ENCODE peak calls at places on chromosomes 5 and 9, in four cellular contexts. One of them, this sample, is unnamed.

GRCh38 chr5:1152771-1153282 is 41.0 kb upstream of the SLC12A7 start:
- DNase-seq in aorta: no peak
- DNase-seq in upper lobe of right lung: no peak
- DNase-seq in upper lobe of left lung: no peak
- DNase-seq in this sample: no peak

GRCh38 chr9:79224672-79225433 is 346.9 kb upstream of the TLE4 start:
- DNase-seq in aorta: no peak
- DNase-seq in upper lobe of right lung: no peak
- DNase-seq in upper lobe of left lung: no peak
- DNase-seq in this sample: no peak

GRCh38 chr5:150117945-150118560 is 31.7 kb upstream of the CSF1R start:
- DNase-seq in aorta: no peak
- DNase-seq in upper lobe of right lung: peak; percentile 33
- DNase-seq in upper lobe of left lung: no peak
- DNase-seq in this sample: no peak

GRCh38 chr5:91381774-91382492 is 1.2 kb downstream of the ARRDC3 start:
- DNase-seq in aorta: peak; percentile 93
- DNase-seq in upper lobe of right lung: peak; percentile 87
- DNase-seq in upper lobe of left lung: no peak
- DNase-seq in this sample: peak; percentile 84

GRCh38 chr5:149823350-149823749 is 93.2 kb downstream of the PPARGC1B start:
- DNase-seq in aorta: no peak
- DNase-seq in upper lobe of right lung: no peak
- DNase-seq in upper lobe of left lung: no peak
- DNase-seq in this sample: no peak

GRCh38 chr5:167587768-167588167 is 703.7 kb upstream of the WWC1 start:
- DNase-seq in aorta: no peak
- DNase-seq in upper lobe of right lung: no peak
- DNase-seq in upper lobe of left lung: no peak
- DNase-seq in this sample: no peak

GRCh38 chr9:89744730-89745129 is 139.9 kb downstream of the GADD45G start:
- DNase-seq in aorta: no peak
- DNase-seq in upper lobe of right lung: no peak
- DNase-seq in upper lobe of left lung: no peak
- DNase-seq in this sample: no peak

GRCh38 chr9:14373726-14374125 is 59.8 kb upstream of the NFIB start:
- DNase-seq in aorta: no peak
- DNase-seq in upper lobe of right lung: no peak
- DNase-seq in upper lobe of left lung: no peak
- DNase-seq in this sample: no peak

GRCh38 chr9:71127301-71127700 is 5.9 kb upstream of the TRPM3 start:
- DNase-seq in aorta: no peak
- DNase-seq in upper lobe of right lung: no peak
- DNase-seq in upper lobe of left lung: no peak
- DNase-seq in this sample: no peak

GRCh38 chr5:14491015-14491414 is 90.6 kb upstream of the OTULINL start:
- DNase-seq in aorta: no peak
- DNase-seq in upper lobe of right lung: no peak
- DNase-seq in upper lobe of left lung: no peak
- DNase-seq in this sample: no peak

GRCh38 chr5:177479774-177480173 is 6.3 kb upstream of the DBN1 start:
- DNase-seq in aorta: no peak
- DNase-seq in upper lobe of right lung: peak; percentile 64
- DNase-seq in upper lobe of left lung: no peak
- DNase-seq in this sample: no peak

GRCh38 chr5:117359895-117360294 is 785.3 kb upstream of the SEMA6A start:
- DNase-seq in aorta: no peak
- DNase-seq in upper lobe of right lung: no peak
- DNase-seq in upper lobe of left lung: no peak
- DNase-seq in this sample: no peak

GRCh38 chr9:33620738-33621439 is 96.8 kb downstream of the ANKRD18B start:
- DNase-seq in aorta: no peak
- DNase-seq in upper lobe of right lung: no peak
- DNase-seq in upper lobe of left lung: no peak
- DNase-seq in this sample: no peak

GRCh38 chr5:57836921-57837320 is 354.3 kb upstream of the ACTBL2 start:
- DNase-seq in aorta: no peak
- DNase-seq in upper lobe of right lung: no peak
- DNase-seq in upper lobe of left lung: no peak
- DNase-seq in this sample: no peak

GRCh38 chr9:128136816-128137793 is 9.6 kb upstream of the PTGES2 start:
- DNase-seq in aorta: no peak
- DNase-seq in upper lobe of right lung: no peak
- DNase-seq in upper lobe of left lung: no peak
- DNase-seq in this sample: no peak

GRCh38 chr5:1495525-1495897 is 28.2 kb downstream of the LPCAT1 start:
- DNase-seq in aorta: no peak
- DNase-seq in upper lobe of right lung: no peak
- DNase-seq in upper lobe of left lung: no peak
- DNase-seq in this sample: no peak

GRCh38 chr5:102295534-102296228 is 403 bp downstream of the SLCO4C1 start:
- DNase-seq in aorta: no peak
- DNase-seq in upper lobe of right lung: peak; percentile 67
- DNase-seq in upper lobe of left lung: peak; percentile 83
- DNase-seq in this sample: no peak

GRCh38 chr9:127075592-127076380 is 46.6 kb downstream of the ANGPTL2 start:
- DNase-seq in aorta: no peak
- DNase-seq in upper lobe of right lung: no peak
- DNase-seq in upper lobe of left lung: no peak
- DNase-seq in this sample: no peak

GRCh38 chr5:149885512-149885911 is 59.1 kb downstream of the PDE6A start:
- DNase-seq in aorta: no peak
- DNase-seq in upper lobe of right lung: no peak
- DNase-seq in upper lobe of left lung: no peak
- DNase-seq in this sample: no peak

GRCh38 chr9:36328798-36329411 is 70.7 kb upstream of the GNE start:
- DNase-seq in aorta: no peak
- DNase-seq in upper lobe of right lung: no peak
- DNase-seq in upper lobe of left lung: no peak
- DNase-seq in this sample: peak; percentile 16

GRCh38 chr9:8188720-8189407 is 389.3 kb upstream of the DMAC1 start:
- DNase-seq in aorta: no peak
- DNase-seq in upper lobe of right lung: no peak
- DNase-seq in upper lobe of left lung: no peak
- DNase-seq in this sample: no peak

GRCh38 chr5:178078197-178078995 is 34.9 kb upstream of the N4BP3 start:
- DNase-seq in aorta: no peak
- DNase-seq in upper lobe of right lung: no peak
- DNase-seq in upper lobe of left lung: no peak
- DNase-seq in this sample: no peak

GRCh38 chr5:72234265-72234700 is 85.8 kb downstream of the MRPS27 start:
- DNase-seq in aorta: no peak
- DNase-seq in upper lobe of right lung: no peak
- DNase-seq in upper lobe of left lung: no peak
- DNase-seq in this sample: no peak

GRCh38 chr5:88875609-88876234 is 7.3 kb downstream of the MEF2C start:
- DNase-seq in aorta: no peak
- DNase-seq in upper lobe of right lung: no peak
- DNase-seq in upper lobe of left lung: no peak
- DNase-seq in this sample: no peak

GRCh38 chr5:142922223-142922952 is 152.2 kb downstream of the ARHGAP26 start:
- DNase-seq in aorta: no peak
- DNase-seq in upper lobe of right lung: no peak
- DNase-seq in upper lobe of left lung: no peak
- DNase-seq in this sample: no peak

GRCh38 chr5:116037236-116037822 is 5.1 kb downstream of the ARL14EPL start:
- DNase-seq in aorta: no peak
- DNase-seq in upper lobe of right lung: no peak
- DNase-seq in upper lobe of left lung: no peak
- DNase-seq in this sample: no peak

GRCh38 chr5:21792736-21793135 is 1060.4 kb downstream of the CDH12 start:
- DNase-seq in aorta: no peak
- DNase-seq in upper lobe of right lung: no peak
- DNase-seq in upper lobe of left lung: no peak
- DNase-seq in this sample: no peak

GRCh38 chr9:136135326-136136126 is 16.9 kb upstream of the TMEM250 start:
- DNase-seq in aorta: no peak
- DNase-seq in upper lobe of right lung: no peak
- DNase-seq in upper lobe of left lung: peak; percentile 69
- DNase-seq in this sample: no peak

GRCh38 chr5:54766748-54767147 is 218.6 kb downstream of the ESM1 start:
- DNase-seq in aorta: no peak
- DNase-seq in upper lobe of right lung: no peak
- DNase-seq in upper lobe of left lung: no peak
- DNase-seq in this sample: no peak

GRCh38 chr9:95007470-95007869 is 281.0 kb downstream of the AOPEP start:
- DNase-seq in aorta: no peak
- DNase-seq in upper lobe of right lung: no peak
- DNase-seq in upper lobe of left lung: no peak
- DNase-seq in this sample: no peak
- H3K27ac ChIP-seq in aorta: peak overlapping the region; percentile 84
- H3K27ac ChIP-seq in upper lobe of right lung: peak overlapping the region; percentile 94
- H3K27ac ChIP-seq in upper lobe of left lung: peak overlapping the region; percentile 99
- H3K27ac ChIP-seq in this sample: peak overlapping the region; percentile 93

DNA sequence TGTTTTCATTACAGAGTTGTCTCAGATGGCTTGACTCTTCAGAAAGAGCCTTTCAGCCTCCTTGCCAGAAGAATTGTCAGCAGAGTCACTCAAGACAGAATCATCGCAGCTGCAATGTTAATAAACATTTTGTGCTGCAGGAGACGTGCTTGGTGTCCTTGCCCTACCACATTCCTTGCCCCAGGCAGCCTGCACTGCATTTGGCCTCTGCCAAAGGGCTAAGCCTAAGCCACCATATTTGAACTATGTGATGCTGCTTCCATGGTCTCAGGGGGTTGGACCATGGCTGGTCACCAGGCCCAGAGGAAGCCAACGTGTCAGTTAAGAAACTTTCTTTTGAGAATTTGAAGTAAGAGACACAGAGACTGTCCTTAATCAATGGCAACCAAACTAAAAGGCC is 145.4 kb downstream of the ACTL7B start:
- DNase-seq in aorta: no peak
- DNase-seq in upper lobe of right lung: no peak
- DNase-seq in upper lobe of left lung: no peak
- DNase-seq in this sample: no peak
- H3K27ac ChIP-seq in aorta: no peak overlapping the region
- H3K27ac ChIP-seq in upper lobe of right lung: no peak overlapping the region
- H3K27ac ChIP-seq in upper lobe of left lung: no peak overlapping the region
- H3K27ac ChIP-seq in this sample: peak overlapping the region; percentile 81

DNA sequence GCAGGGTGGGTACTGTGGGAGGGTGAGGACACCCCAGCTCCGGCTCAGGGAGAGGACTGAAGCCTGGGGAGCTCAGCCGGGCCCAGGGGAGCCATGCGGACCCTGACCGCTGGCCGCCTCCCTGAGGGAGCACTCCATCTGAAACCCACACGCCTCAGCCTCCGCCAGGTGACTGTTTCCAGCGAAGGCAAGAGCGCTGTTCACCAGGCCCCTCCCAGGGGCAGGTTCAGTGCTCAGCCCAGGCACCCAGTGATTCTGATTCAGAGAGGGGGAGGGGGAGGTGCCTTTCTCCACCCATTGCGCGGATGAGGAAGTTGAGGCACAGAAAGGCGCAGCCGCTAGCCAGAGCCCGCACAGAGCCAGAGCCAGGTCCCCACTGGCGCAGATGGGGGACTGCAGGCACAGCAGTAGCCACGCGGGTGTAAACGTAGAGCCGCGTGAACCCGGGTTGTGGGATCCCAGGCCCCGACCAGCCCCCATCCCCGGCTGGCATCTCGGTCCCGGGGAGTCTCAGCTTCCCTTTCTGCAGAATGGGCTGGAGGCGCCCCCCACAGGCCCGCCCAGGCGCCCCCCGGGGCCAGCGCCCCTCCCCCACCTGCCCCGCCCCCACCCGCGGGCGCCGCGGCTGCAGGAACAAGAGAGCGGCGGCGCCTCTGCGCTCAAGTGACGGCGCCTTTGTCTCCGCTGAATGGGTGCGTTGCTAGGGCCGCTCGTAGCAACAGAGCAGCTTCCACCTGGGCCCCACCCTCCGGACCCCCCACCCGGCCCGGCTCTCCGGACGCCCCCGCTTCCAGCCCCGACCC is 27.2 kb downstream of the ADGRD2 start:
- DNase-seq in aorta: no peak
- DNase-seq in upper lobe of right lung: no peak
- DNase-seq in upper lobe of left lung: peak; percentile 75
- DNase-seq in this sample: peak; percentile 10
- H3K27ac ChIP-seq in aorta: no peak overlapping the region
- H3K27ac ChIP-seq in upper lobe of right lung: no peak overlapping the region
- H3K27ac ChIP-seq in upper lobe of left lung: no peak overlapping the region
- H3K27ac ChIP-seq in this sample: no peak overlapping the region

GRCh38 chr5:90096415-90097081 is 313.0 kb downstream of the CETN3 start:
- DNase-seq in aorta: peak; percentile 50
- DNase-seq in upper lobe of right lung: no peak
- DNase-seq in upper lobe of left lung: no peak
- DNase-seq in this sample: peak; percentile 47

GRCh38 chr5:90092734-90093133 is 316.8 kb downstream of the CETN3 start:
- DNase-seq in aorta: no peak
- DNase-seq in upper lobe of right lung: no peak
- DNase-seq in upper lobe of left lung: no peak
- DNase-seq in this sample: no peak

GRCh38 chr5:90093931-90094485 is 315.5 kb downstream of the CETN3 start:
- DNase-seq in aorta: no peak
- DNase-seq in upper lobe of right lung: no peak
- DNase-seq in upper lobe of left lung: no peak
- DNase-seq in this sample: no peak

GRCh38 chr5:90097082-90097477 is 312.5 kb downstream of the CETN3 start:
- DNase-seq in aorta: no peak
- DNase-seq in upper lobe of right lung: no peak
- DNase-seq in upper lobe of left lung: no peak
- DNase-seq in this sample: no peak

GRCh38 chr5:90095292-90096060 is 314.1 kb downstream of the CETN3 start:
- DNase-seq in aorta: no peak
- DNase-seq in upper lobe of right lung: no peak
- DNase-seq in upper lobe of left lung: no peak
- DNase-seq in this sample: no peak
- H3K27ac ChIP-seq in aorta: no peak overlapping the region
- H3K27ac ChIP-seq in upper lobe of right lung: no peak overlapping the region
- H3K27ac ChIP-seq in upper lobe of left lung: no peak overlapping the region
- H3K27ac ChIP-seq in this sample: no peak overlapping the region